ENCODE peak calls at places on chromosomes 7 and 10, in seven cellular contexts. U, A, X, V, N, G and R are unnamed samples.

GRCh38 chr10:30111340-30111980 is 52.1 kb upstream of the JCAD start:
- DNase-seq in X (no peak), V (no peak), A (no peak), U (no peak), G (peak; percentile 89), N (peak; percentile 46), R (no peak)

GRCh38 chr7:51613911-51614344 is 297.3 kb upstream of the COBL start:
- DNase-seq in U (no peak), G (no peak), N (no peak), A (no peak), X (no peak), V (no peak), R (no peak)

GRCh38 chr7:43669286-43670081 is 59.8 kb downstream of the COA1 start:
- DNase-seq in X (no peak), U (no peak), A (no peak), N (no peak), G (no peak), V (no peak), R (no peak)

GRCh38 chr7:132161231-132161915 is 414.9 kb downstream of the PLXNA4 start:
- DNase-seq in V (no peak), G (no peak), U (no peak), A (no peak), N (no peak), X (no peak), R (no peak)

GRCh38 chr7:125857606-125858005 is 928.0 kb upstream of the POT1 start:
- DNase-seq in N (peak; percentile 74), X (no peak), U (no peak), V (no peak), G (no peak), A (no peak), R (no peak)

GRCh38 chr10:31157125-31157983 is 125.7 kb upstream of the ZNF438 start:
- DNase-seq in X (peak; percentile 21), G (peak; percentile 85), A (peak; percentile 69), U (no peak), V (peak; percentile 68), N (no peak), R (no peak)

GRCh38 chr10:66919248-66919647 is 6.6 kb upstream of the LRRTM3 start:
- DNase-seq in N (no peak), A (no peak), U (no peak), X (no peak), V (no peak), G (no peak), R (no peak)

GRCh38 chr10:102720775-102721301 is 6.4 kb downstream of the SFXN2 start:
- DNase-seq in G (no peak), V (no peak), A (no peak), X (no peak), N (no peak), U (no peak), R (peak; percentile 41)

GRCh38 chr7:2202901-2203550 is 29.7 kb downstream of the MAD1L1 start:
- DNase-seq in U (no peak), N (no peak), A (peak; percentile 51), G (no peak), X (no peak), V (no peak), R (no peak)

GRCh38 chr10:3902054-3902808 is 117.2 kb upstream of the KLF6 start:
- DNase-seq in U (no peak), G (no peak), V (no peak), A (no peak), N (no peak), X (no peak), R (peak; percentile 5)

GRCh38 chr10:4847580-4848020 is 21.6 kb downstream of the AKR1E2 start:
- DNase-seq in U (no peak), X (no peak), N (peak; percentile 62), G (peak; percentile 86), A (no peak), V (no peak), R (no peak)

GRCh38 chr7:157560710-157561522 is 224.1 kb downstream of the DNAJB6 start:
- DNase-seq in A (peak; percentile 51), X (no peak), N (no peak), U (no peak), G (no peak), V (no peak), R (no peak)

GRCh38 chr10:104076743-104077160 is 8.9 kb downstream of the COL17A1 start:
- DNase-seq in G (peak; percentile 16), U (no peak), V (no peak), X (peak; percentile 40), N (peak; percentile 76), A (no peak), R (peak; percentile 92)

GRCh38 chr10:99920901-99921300 is 88.8 kb downstream of the DNMBP start:
- DNase-seq in G (peak; percentile 64), A (no peak), N (peak; percentile 47), V (no peak), U (no peak), X (peak; percentile 59), R (no peak)

DNA sequence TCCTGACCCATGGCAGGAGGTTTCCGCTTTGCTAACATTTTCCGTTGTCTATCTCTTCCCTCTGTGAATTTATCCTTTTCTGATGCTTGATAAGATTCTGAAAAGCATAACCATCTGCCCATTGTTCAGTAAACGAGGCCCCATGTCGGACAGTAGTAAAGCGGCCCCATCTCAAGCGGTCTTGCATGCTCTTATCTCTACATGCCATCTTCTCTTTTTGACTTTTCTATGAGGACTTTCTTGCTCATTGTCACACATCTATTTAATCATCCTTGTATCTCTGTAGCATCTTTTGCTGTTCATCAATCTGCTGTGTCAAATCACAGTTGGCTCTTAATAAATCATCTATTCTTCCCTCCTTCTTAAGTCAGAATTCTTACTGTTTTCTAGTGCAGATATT is 37.6 kb downstream of the ZNF248 start:
- DNase-seq in X (no peak), G (no peak), N (no peak), A (no peak), V (no peak), U (no peak), R (no peak)
- H3K4me3 ChIP-seq in X (no peak overlapping the region), G (no peak overlapping the region), N (no peak overlapping the region), A (no peak overlapping the region), V (no peak overlapping the region), U (no peak overlapping the region), R (no peak overlapping the region)

GRCh38 chr7:47451851-47452205 is 130.1 kb downstream of the TNS3 start:
- DNase-seq in V (no peak), X (no peak), U (no peak), N (no peak), A (no peak), G (peak; percentile 79), R (no peak)
- H3K27ac ChIP-seq in V (peak overlapping the region; percentile 80), X (peak overlapping the region; percentile 78), U (peak overlapping the region; percentile 89), N (peak overlapping the region; percentile 93), A (peak overlapping the region; percentile 86), G (no peak overlapping the region), R (no peak overlapping the region)

GRCh38 chr7:4713183-4713784 is 31.2 kb downstream of the FOXK1 start:
- DNase-seq in G (no peak), A (no peak), X (no peak), N (no peak), U (no peak), V (peak; percentile 56), R (peak; percentile 40)

GRCh38 chr7:4716946-4717694 is 35.0 kb downstream of the FOXK1 start:
- DNase-seq in G (no peak), V (no peak), N (no peak), A (no peak), X (no peak), U (no peak), R (no peak)

GRCh38 chr7:4714767-4715384 is 32.8 kb downstream of the FOXK1 start:
- DNase-seq in X (no peak), V (no peak), A (no peak), N (no peak), G (no peak), U (no peak), R (no peak)

GRCh38 chr7:4714161-4714700 is 32.1 kb downstream of the FOXK1 start:
- DNase-seq in A (no peak), X (no peak), N (no peak), V (no peak), U (no peak), G (no peak), R (no peak)

DNA sequence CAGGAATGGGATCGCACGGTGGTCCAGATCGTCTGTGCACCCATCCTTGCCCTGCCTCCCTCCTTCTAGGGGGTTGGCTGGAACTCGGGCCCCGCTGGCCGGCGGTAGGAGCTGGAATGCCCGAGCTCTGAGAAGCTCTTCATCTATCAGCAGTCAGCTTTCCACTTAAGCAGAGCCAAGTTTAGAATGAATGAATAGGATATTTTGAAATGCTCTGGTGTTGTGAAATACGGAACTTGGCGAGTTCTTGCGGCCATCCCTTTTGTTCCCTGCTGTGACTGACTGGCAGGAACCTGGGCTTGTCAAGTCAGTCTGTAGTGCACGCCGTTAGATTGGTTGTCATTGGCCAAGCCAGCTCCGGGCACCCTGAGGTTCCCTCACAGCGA is 33.3 kb downstream of the FOXK1 start:
- DNase-seq in A (peak; percentile 80), X (peak; percentile 31), U (no peak), G (peak; percentile 88), V (peak; percentile 61), N (peak; percentile 66), R (no peak)
- H3K4me3 ChIP-seq in A (no peak overlapping the region), X (no peak overlapping the region), U (peak overlapping the region; percentile 52), G (peak overlapping the region; percentile 6), V (no peak overlapping the region), N (no peak overlapping the region), R (no peak overlapping the region)

GRCh38 chr7:129859188-129859587 is 93.6 kb downstream of the UBE2H start:
- DNase-seq in V (no peak), N (peak; percentile 26), U (no peak), A (no peak), X (no peak), G (peak; percentile 15), R (no peak)
- H3K27ac ChIP-seq in V (no peak overlapping the region), N (no peak overlapping the region), U (peak overlapping the region; percentile 96), A (peak overlapping the region; percentile 63), X (peak overlapping the region; percentile 13), G (no peak overlapping the region), R (no peak overlapping the region)